ENCODE peak calls at places on chromosomes 12 and 14, in nine cellular contexts. One of them, this sample, is unnamed.

GRCh38 chr12:6778212-6778570 is 5.9 kb downstream of the LAG3 start:
- DNase-seq in lower leg skin: no peak
- DNase-seq in astrocyte: no peak
- DNase-seq in prostate gland: no peak
- DNase-seq in progenitor cell of endocrine pancreas: no peak
- DNase-seq in B cell: no peak
- DNase-seq in AG09309: no peak
- DNase-seq in spleen: no peak
- DNase-seq in GM12878: no peak
- DNase-seq in this sample: peak

GRCh38 chr12:76921891-76922664 is 43.3 kb upstream of the CSRP2 start:
- DNase-seq in astrocyte: no peak
- DNase-seq in prostate gland: no peak
- DNase-seq in spleen: no peak
- DNase-seq in GM12878: no peak
- DNase-seq in AG09309: no peak
- DNase-seq in progenitor cell of endocrine pancreas: no peak
- DNase-seq in B cell: no peak
- DNase-seq in lower leg skin: peak
- DNase-seq in this sample: no peak

GRCh38 chr14:55123101-55123500 is 6.0 kb upstream of the LGALS3 start:
- DNase-seq in astrocyte: peak
- DNase-seq in spleen: no peak
- DNase-seq in B cell: no peak
- DNase-seq in prostate gland: no peak
- DNase-seq in lower leg skin: no peak
- DNase-seq in progenitor cell of endocrine pancreas: no peak
- DNase-seq in GM12878: no peak
- DNase-seq in AG09309: no peak
- DNase-seq in this sample: no peak

GRCh38 chr12:26122681-26123481 is 2.0 kb downstream of the BHLHE41 start:
- DNase-seq in GM12878: no peak
- DNase-seq in astrocyte: peak
- DNase-seq in prostate gland: peak
- DNase-seq in spleen: peak
- DNase-seq in progenitor cell of endocrine pancreas: peak
- DNase-seq in B cell: peak
- DNase-seq in lower leg skin: peak
- DNase-seq in AG09309: no peak
- DNase-seq in this sample: peak

GRCh38 chr14:103393687-103394626 is 8.7 kb downstream of the MARK3 start:
- DNase-seq in lower leg skin: no peak
- DNase-seq in B cell: peak
- DNase-seq in progenitor cell of endocrine pancreas: no peak
- DNase-seq in AG09309: no peak
- DNase-seq in spleen: no peak
- DNase-seq in prostate gland: no peak
- DNase-seq in astrocyte: peak
- DNase-seq in GM12878: no peak
- DNase-seq in this sample: no peak

GRCh38 chr14:102353126-102353619 is 9.5 kb downstream of the CINP start:
- DNase-seq in lower leg skin: no peak
- DNase-seq in GM12878: no peak
- DNase-seq in spleen: no peak
- DNase-seq in progenitor cell of endocrine pancreas: no peak
- DNase-seq in AG09309: no peak
- DNase-seq in B cell: no peak
- DNase-seq in astrocyte: no peak
- DNase-seq in prostate gland: no peak
- DNase-seq in this sample: no peak

GRCh38 chr12:17661250-17661649 is 428.7 kb downstream of the RERGL start:
- DNase-seq in lower leg skin: no peak
- DNase-seq in spleen: no peak
- DNase-seq in GM12878: no peak
- DNase-seq in B cell: no peak
- DNase-seq in astrocyte: no peak
- DNase-seq in prostate gland: no peak
- DNase-seq in AG09309: no peak
- DNase-seq in progenitor cell of endocrine pancreas: no peak
- DNase-seq in this sample: no peak

GRCh38 chr12:64938179-64938578 is 113.7 kb downstream of the TBC1D30 start:
- DNase-seq in progenitor cell of endocrine pancreas: no peak
- DNase-seq in GM12878: no peak
- DNase-seq in B cell: no peak
- DNase-seq in prostate gland: no peak
- DNase-seq in AG09309: no peak
- DNase-seq in spleen: no peak
- DNase-seq in lower leg skin: no peak
- DNase-seq in astrocyte: no peak
- DNase-seq in this sample: no peak

GRCh38 chr12:53004582-53004981 is 1.7 kb upstream of the EIF4B start:
- DNase-seq in spleen: no peak
- DNase-seq in AG09309: no peak
- DNase-seq in astrocyte: no peak
- DNase-seq in B cell: no peak
- DNase-seq in prostate gland: no peak
- DNase-seq in GM12878: no peak
- DNase-seq in lower leg skin: no peak
- DNase-seq in progenitor cell of endocrine pancreas: no peak
- DNase-seq in this sample: no peak

GRCh38 chr14:91343051-91343450 is 74.6 kb downstream of the CCDC88C start:
- DNase-seq in B cell: no peak
- DNase-seq in progenitor cell of endocrine pancreas: no peak
- DNase-seq in GM12878: no peak
- DNase-seq in lower leg skin: no peak
- DNase-seq in prostate gland: no peak
- DNase-seq in AG09309: no peak
- DNase-seq in astrocyte: no peak
- DNase-seq in spleen: no peak
- DNase-seq in this sample: no peak

GRCh38 chr12:12443482-12443881 is 86.6 kb downstream of the BORCS5 start:
- DNase-seq in progenitor cell of endocrine pancreas: no peak
- DNase-seq in AG09309: no peak
- DNase-seq in B cell: no peak
- DNase-seq in spleen: no peak
- DNase-seq in prostate gland: peak
- DNase-seq in GM12878: no peak
- DNase-seq in astrocyte: peak
- DNase-seq in lower leg skin: no peak
- DNase-seq in this sample: no peak

GRCh38 chr12:57766464-57767311 is at the start of gene CYP27B1:
- DNase-seq in AG09309: no peak
- DNase-seq in spleen: no peak
- DNase-seq in prostate gland: no peak
- DNase-seq in progenitor cell of endocrine pancreas: no peak
- DNase-seq in B cell: peak
- DNase-seq in GM12878: no peak
- DNase-seq in astrocyte: no peak
- DNase-seq in lower leg skin: no peak
- DNase-seq in this sample: no peak

GRCh38 chr14:88013750-88014349 is 8.9 kb downstream of the GPR65 start:
- DNase-seq in prostate gland: peak
- DNase-seq in GM12878: no peak
- DNase-seq in lower leg skin: peak
- DNase-seq in AG09309: no peak
- DNase-seq in progenitor cell of endocrine pancreas: peak
- DNase-seq in astrocyte: peak
- DNase-seq in spleen: no peak
- DNase-seq in B cell: peak
- DNase-seq in this sample: peak

GRCh38 chr14:79278798-79279644 is 932.3 kb downstream of the DIO2 start:
- DNase-seq in progenitor cell of endocrine pancreas: peak
- DNase-seq in spleen: no peak
- DNase-seq in astrocyte: peak
- DNase-seq in lower leg skin: peak
- DNase-seq in B cell: no peak
- DNase-seq in prostate gland: peak
- DNase-seq in GM12878: no peak
- DNase-seq in AG09309: peak
- DNase-seq in this sample: peak

GRCh38 chr14:31229009-31229408 is 21.4 kb upstream of the HECTD1 start:
- DNase-seq in prostate gland: no peak
- DNase-seq in B cell: peak
- DNase-seq in lower leg skin: no peak
- DNase-seq in progenitor cell of endocrine pancreas: no peak
- DNase-seq in AG09309: no peak
- DNase-seq in GM12878: no peak
- DNase-seq in spleen: no peak
- DNase-seq in astrocyte: no peak
- DNase-seq in this sample: no peak

GRCh38 chr12:49615725-49616124 is 7.6 kb upstream of the PRPF40B start:
- DNase-seq in B cell: no peak
- DNase-seq in lower leg skin: no peak
- DNase-seq in spleen: no peak
- DNase-seq in GM12878: no peak
- DNase-seq in prostate gland: no peak
- DNase-seq in astrocyte: peak
- DNase-seq in progenitor cell of endocrine pancreas: no peak
- DNase-seq in AG09309: no peak
- DNase-seq in this sample: no peak

GRCh38 chr14:58882577-58883018 is 244.8 kb downstream of the DACT1 start:
- DNase-seq in B cell: no peak
- DNase-seq in GM12878: no peak
- DNase-seq in lower leg skin: no peak
- DNase-seq in AG09309: peak
- DNase-seq in progenitor cell of endocrine pancreas: no peak
- DNase-seq in prostate gland: no peak
- DNase-seq in spleen: no peak
- DNase-seq in astrocyte: peak
- DNase-seq in this sample: no peak

GRCh38 chr12:56152756-56153137 is 360 bp downstream of the MYL6B start:
- DNase-seq in lower leg skin: no peak
- DNase-seq in spleen: no peak
- DNase-seq in prostate gland: no peak
- DNase-seq in B cell: no peak
- DNase-seq in astrocyte: no peak
- DNase-seq in progenitor cell of endocrine pancreas: no peak
- DNase-seq in AG09309: no peak
- DNase-seq in GM12878: no peak
- DNase-seq in this sample: no peak
- TF ChIP-seq CTCF in lower leg skin: no peak
- TF ChIP-seq CTCF in spleen: no peak
- TF ChIP-seq CTCF in prostate gland: no peak
- TF ChIP-seq CTCF in B cell: no peak
- TF ChIP-seq CTCF in astrocyte: no peak
- TF ChIP-seq CTCF in progenitor cell of endocrine pancreas: no peak
- TF ChIP-seq CTCF in AG09309: no peak
- TF ChIP-seq CTCF in GM12878: no peak
- TF ChIP-seq CTCF in this sample: no peak

GRCh38 chr12:93683410-93683809 is 6.2 kb downstream of the CRADD start:
- DNase-seq in GM12878: no peak
- DNase-seq in spleen: no peak
- DNase-seq in astrocyte: no peak
- DNase-seq in lower leg skin: no peak
- DNase-seq in progenitor cell of endocrine pancreas: no peak
- DNase-seq in prostate gland: no peak
- DNase-seq in AG09309: no peak
- DNase-seq in B cell: no peak
- DNase-seq in this sample: no peak
- TF ChIP-seq CTCF in GM12878: no peak
- TF ChIP-seq CTCF in spleen: no peak
- TF ChIP-seq CTCF in astrocyte: no peak
- TF ChIP-seq CTCF in lower leg skin: no peak
- TF ChIP-seq CTCF in progenitor cell of endocrine pancreas: no peak
- TF ChIP-seq CTCF in prostate gland: no peak
- TF ChIP-seq CTCF in AG09309: no peak
- TF ChIP-seq CTCF in B cell: no peak
- TF ChIP-seq CTCF in this sample: no peak

DNA sequence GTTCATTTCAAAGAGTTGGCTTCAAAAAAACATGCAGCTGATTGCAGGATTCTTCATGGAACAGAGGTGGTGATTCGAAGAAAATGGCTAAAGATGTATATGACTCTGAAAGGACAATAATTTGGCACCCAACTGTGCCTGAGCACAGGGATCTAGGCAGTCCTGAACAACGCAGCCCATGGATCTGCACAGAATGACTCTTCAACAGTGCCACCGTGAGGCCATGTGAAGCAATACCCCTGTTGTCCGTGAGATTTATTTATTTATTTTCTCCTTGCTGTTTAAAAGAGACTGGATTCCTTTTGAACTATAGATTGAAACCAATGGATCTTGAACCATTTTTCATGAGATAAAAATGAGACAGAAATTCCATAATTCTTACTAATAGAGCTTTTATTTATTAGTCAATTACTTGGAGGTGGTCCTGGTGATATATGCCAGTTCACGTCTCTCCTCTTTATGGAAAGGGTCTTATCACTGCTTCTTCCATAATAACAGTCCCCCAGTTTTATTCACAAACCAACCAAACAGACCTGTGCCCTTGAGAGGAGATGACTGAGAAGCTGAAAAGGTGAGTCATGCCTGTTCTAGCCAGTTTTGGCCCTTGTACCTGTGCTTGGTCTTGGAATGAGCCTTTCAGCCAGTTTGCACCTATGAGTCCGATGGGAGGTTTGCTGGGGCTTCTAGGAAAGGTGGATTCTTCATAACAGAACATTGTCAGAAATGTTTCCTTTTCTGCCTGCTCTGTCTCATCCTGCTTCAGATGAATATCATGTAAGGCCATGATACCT is 1598.3 kb downstream of the AACS start:
- DNase-seq in GM12878: no peak
- DNase-seq in lower leg skin: no peak
- DNase-seq in astrocyte: no peak
- DNase-seq in B cell: no peak
- DNase-seq in AG09309: no peak
- DNase-seq in spleen: no peak
- DNase-seq in prostate gland: no peak
- DNase-seq in progenitor cell of endocrine pancreas: no peak
- DNase-seq in this sample: no peak
- TF ChIP-seq CTCF in GM12878: no peak
- TF ChIP-seq CTCF in lower leg skin: no peak
- TF ChIP-seq CTCF in astrocyte: peak
- TF ChIP-seq CTCF in B cell: no peak
- TF ChIP-seq CTCF in AG09309: peak
- TF ChIP-seq CTCF in spleen: no peak
- TF ChIP-seq CTCF in prostate gland: no peak
- TF ChIP-seq CTCF in progenitor cell of endocrine pancreas: peak
- TF ChIP-seq CTCF in this sample: no peak

GRCh38 chr14:96297999-96298398 is 42.0 kb downstream of the BDKRB1 start:
- DNase-seq in AG09309: no peak
- DNase-seq in B cell: no peak
- DNase-seq in spleen: no peak
- DNase-seq in GM12878: no peak
- DNase-seq in astrocyte: no peak
- DNase-seq in lower leg skin: no peak
- DNase-seq in prostate gland: no peak
- DNase-seq in progenitor cell of endocrine pancreas: no peak
- DNase-seq in this sample: no peak

GRCh38 chr14:96299441-96299840 is 43.4 kb downstream of the BDKRB1 start:
- DNase-seq in prostate gland: no peak
- DNase-seq in spleen: no peak
- DNase-seq in progenitor cell of endocrine pancreas: no peak
- DNase-seq in lower leg skin: no peak
- DNase-seq in astrocyte: no peak
- DNase-seq in B cell: no peak
- DNase-seq in GM12878: no peak
- DNase-seq in AG09309: no peak
- DNase-seq in this sample: no peak

GRCh38 chr14:96294246-96294645 is 38.2 kb downstream of the BDKRB1 start:
- DNase-seq in spleen: no peak
- DNase-seq in AG09309: no peak
- DNase-seq in lower leg skin: no peak
- DNase-seq in progenitor cell of endocrine pancreas: no peak
- DNase-seq in prostate gland: no peak
- DNase-seq in B cell: no peak
- DNase-seq in astrocyte: no peak
- DNase-seq in GM12878: no peak
- DNase-seq in this sample: no peak

GRCh38 chr14:96297000-96297399 is 41.0 kb downstream of the BDKRB1 start:
- DNase-seq in spleen: no peak
- DNase-seq in AG09309: no peak
- DNase-seq in B cell: peak
- DNase-seq in progenitor cell of endocrine pancreas: no peak
- DNase-seq in prostate gland: no peak
- DNase-seq in astrocyte: no peak
- DNase-seq in lower leg skin: no peak
- DNase-seq in GM12878: no peak
- DNase-seq in this sample: no peak
- TF ChIP-seq CTCF in spleen: peak
- TF ChIP-seq CTCF in AG09309: peak
- TF ChIP-seq CTCF in B cell: peak
- TF ChIP-seq CTCF in progenitor cell of endocrine pancreas: peak
- TF ChIP-seq CTCF in prostate gland: peak
- TF ChIP-seq CTCF in astrocyte: peak
- TF ChIP-seq CTCF in lower leg skin: no peak
- TF ChIP-seq CTCF in GM12878: peak
- TF ChIP-seq CTCF in this sample: peak

This sample was measured in endothelial cell.